ENCODE peak calls at places on chromosome 15, in nine cellular contexts. E is memory B cell; I is spleen; G is germinal center; N is right atrium auricular region; H is sciatic nerve; R is heart right ventricle; L is MM.1S; Y is CD8-positive, alpha-beta T cell. V is an unnamed sample.

GRCh38 chr15:40075298-40076044 is 33.2 kb downstream of the BMF start:
- DNase-seq in H (no peak), L (no peak), I (peak), E (no peak), G (no peak), R (no peak), Y (no peak), N (no peak), V (no peak)

GRCh38 chr15:100090411-100090810 is 251.4 kb downstream of the ADAMTS17 start:
- DNase-seq in E (no peak), H (no peak), G (no peak), I (peak), Y (no peak), L (no peak), N (no peak), R (no peak), V (no peak)

GRCh38 chr15:62622775-62623174 is 419.8 kb upstream of the TPM1 start:
- DNase-seq in I (no peak), N (no peak), L (no peak), Y (no peak), R (no peak), H (no peak), E (no peak), G (no peak), V (no peak)

GRCh38 chr15:62560943-62561571 is 396.0 kb upstream of the C2CD4B start:
- DNase-seq in R (no peak), N (no peak), L (no peak), E (no peak), H (no peak), Y (no peak), I (no peak), G (no peak), V (no peak)

GRCh38 chr15:100049483-100049882 is 292.3 kb downstream of the ADAMTS17 start:
- DNase-seq in I (no peak), G (no peak), R (no peak), L (no peak), H (no peak), Y (no peak), N (no peak), E (no peak), V (no peak)

GRCh38 chr15:51861557-51862350 is 32.3 kb downstream of the TMOD3 start:
- DNase-seq in G (no peak), Y (peak), I (no peak), R (no peak), H (no peak), E (no peak), N (no peak), L (no peak), V (no peak)

GRCh38 chr15:49686626-49687025 is 65.8 kb downstream of the DTWD1 start:
- DNase-seq in H (no peak), E (no peak), I (no peak), R (no peak), Y (no peak), G (no peak), L (no peak), N (no peak), V (no peak)

GRCh38 chr15:47414207-47414606 is 303.1 kb upstream of the SEMA6D start:
- DNase-seq in E (no peak), H (no peak), I (no peak), Y (no peak), R (no peak), L (no peak), G (no peak), N (no peak), V (no peak)

GRCh38 chr15:78070049-78070698 is 7.3 kb downstream of the TBC1D2B start:
- DNase-seq in G (no peak), H (no peak), L (no peak), I (peak), E (no peak), N (no peak), R (no peak), Y (peak), V (no peak)

GRCh38 chr15:35618260-35619188 is 72.6 kb upstream of the DPH6 start:
- DNase-seq in I (no peak), H (no peak), L (no peak), N (no peak), R (no peak), Y (no peak), E (no peak), G (no peak), V (no peak)

GRCh38 chr15:71707230-71708051 is 102.9 kb upstream of the NR2E3 start:
- DNase-seq in N (no peak), L (no peak), Y (no peak), I (no peak), E (no peak), R (no peak), H (no peak), G (no peak), V (no peak)

GRCh38 chr15:22968356-22968755 is 11.8 kb downstream of the CYFIP1 start:
- DNase-seq in L (no peak), E (no peak), R (no peak), Y (no peak), N (no peak), I (peak), H (peak), G (no peak), V (no peak)

GRCh38 chr15:50224606-50225005 is 40.9 kb downstream of the HDC start:
- DNase-seq in I (no peak), E (no peak), N (no peak), L (no peak), R (no peak), G (no peak), H (no peak), Y (no peak), V (no peak)

GRCh38 chr15:28086175-28086703 is 12.9 kb downstream of the OCA2 start:
- DNase-seq in L (peak), E (peak), R (no peak), I (peak), G (peak), Y (peak), N (peak), H (no peak), V (peak)

GRCh38 chr15:34708422-34708821 is 46.4 kb downstream of the GJD2 start:
- DNase-seq in N (no peak), G (no peak), H (no peak), Y (no peak), E (no peak), I (no peak), R (no peak), L (peak), V (peak)

GRCh38 chr15:67108122-67108871 is 42.9 kb downstream of the SMAD3 start:
- DNase-seq in E (no peak), H (no peak), I (peak), L (no peak), Y (no peak), N (no peak), R (no peak), G (no peak), V (no peak)

GRCh38 chr15:101501703-101502373 is 12.3 kb upstream of the PCSK6 start:
- DNase-seq in G (peak), H (peak), N (peak), R (no peak), E (peak), L (no peak), Y (peak), I (peak), V (peak)

V was measured in GM20000.